ENCODE peak calls at places on chromosomes 11 and 22, in four cellular contexts. W is activated naive CD4-positive, alpha-beta T cell treated with anti-CD3 and anti-CD28 coated beads, Interleukin-2, amount 10 ng/mL, durations not matched to agents 7 days and 5 days; O is hippocampal formation; V is stimulated activated CD8-positive, alpha-beta memory T cell treated with anti-CD3 and anti-CD28 coated beads, Interleukin-15, amount 100 ng/mL, for 4 hours. K is an unnamed sample.

GRCh38 chr22:20386972-20387371 is 7.0 kb upstream of the ZNF74 start:
- DNase-seq in W (no peak), O (no peak), V (no peak), K (no peak)

GRCh38 chr11:117519170-117519569 is 191.5 kb downstream of the CEP164 start:
- DNase-seq in W (no peak), O (no peak), V (no peak), K (no peak)

GRCh38 chr22:24728790-24729637 is 45.5 kb downstream of the PIWIL3 start:
- DNase-seq in W (no peak), O (peak; percentile 56), V (no peak), K (no peak)

GRCh38 chr11:3683039-3683438 is 11.9 kb upstream of the CHRNA10 start:
- DNase-seq in W (no peak), O (no peak), V (no peak), K (no peak)

GRCh38 chr11:33942954-33943353 is 51.1 kb upstream of the LMO2 start:
- DNase-seq in W (no peak), O (no peak), V (no peak), K (no peak)

GRCh38 chr22:43094551-43094950 is 5.4 kb upstream of the TTLL1 start:
- DNase-seq in W (no peak), O (no peak), V (no peak), K (no peak)

GRCh38 chr22:46918197-46918596 is 155.7 kb downstream of the TBC1D22A start:
- DNase-seq in W (no peak), O (no peak), V (no peak), K (no peak)

GRCh38 chr11:66280428-66280827 is 2.5 kb downstream of the CNIH2 start:
- DNase-seq in W (no peak), O (no peak), V (no peak), K (no peak)

GRCh38 chr22:24523873-24524272 is 28.7 kb downstream of the UPB1 start:
- DNase-seq in W (no peak), O (no peak), V (no peak), K (peak; percentile 32)

GRCh38 chr11:134391170-134391569 is 20.9 kb downstream of the B3GAT1 start:
- DNase-seq in W (no peak), O (no peak), V (no peak), K (no peak)

GRCh38 chr22:46575915-46576555 is 38.6 kb upstream of the CELSR1 start:
- DNase-seq in W (peak; percentile 33), O (no peak), V (no peak), K (no peak)

GRCh38 chr11:118142081-118142480 is 10.5 kb downstream of the SCN4B start:
- DNase-seq in W (no peak), O (no peak), V (no peak), K (no peak)

GRCh38 chr22:48640890-48641771 is 1186.5 kb downstream of the BRD1 start:
- DNase-seq in W (no peak), O (peak; percentile 14), V (no peak), K (no peak)

GRCh38 chr22:38840129-38840528 is 3.7 kb downstream of the NPTXR start:
- DNase-seq in W (no peak), O (no peak), V (no peak), K (no peak)

GRCh38 chr22:46446799-46447198 is 90.6 kb downstream of the CELSR1 start:
- DNase-seq in W (no peak), O (no peak), V (no peak), K (no peak)

GRCh38 chr11:118202599-118203422 is 22.0 kb downstream of the JAML start:
- DNase-seq in W (peak; percentile 86), O (no peak), V (no peak), K (peak; percentile 46)

K was measured in stomach.